ENCODE peak calls at places on chromosome 2, in ten cellular contexts. C is lower lobe of right lung; I is transverse colon; B is lower leg skin; A is endothelial cell of umbilical vein; S is psoas muscle; L is CD8-positive, alpha-beta T cell; D is colonic mucosa; R is spleen; P is prostate gland. Y is an unnamed sample.

GRCh38 chr2:120522151-120522751 is 176.3 kb downstream of the INHBB start:
- DNase-seq in R (peak), I (no peak), P (no peak), C (no peak), B (no peak), L (no peak), A (no peak), S (no peak), D (no peak), Y (no peak)

GRCh38 chr2:10680957-10681356 is 8.8 kb downstream of the NOL10 start:
- DNase-seq in L (no peak), C (no peak), B (no peak), P (no peak), D (no peak), I (no peak), A (no peak), R (no peak), S (no peak), Y (no peak)

GRCh38 chr2:239548491-239548890 is 147.7 kb upstream of the HDAC4 start:
- DNase-seq in P (no peak), C (no peak), B (no peak), L (peak), A (no peak), I (no peak), R (peak), S (no peak), D (no peak), Y (no peak)

GRCh38 chr2:30605184-30605583 is 158.1 kb downstream of the LCLAT1 start:
- DNase-seq in C (no peak), D (no peak), P (no peak), I (no peak), R (no peak), A (no peak), L (no peak), B (no peak), S (no peak), Y (no peak)

GRCh38 chr2:171939058-171939753 is 16.9 kb downstream of the HAT1 start:
- DNase-seq in R (no peak), D (no peak), B (no peak), A (no peak), I (no peak), C (no peak), S (no peak), P (no peak), L (no peak), Y (no peak)

GRCh38 chr2:25322313-25322712 is 19.4 kb downstream of the DNMT3A start:
- DNase-seq in D (no peak), S (peak), B (no peak), I (no peak), R (no peak), A (no peak), L (no peak), P (no peak), C (no peak), Y (no peak)

GRCh38 chr2:104318001-104318555 is 535.8 kb upstream of the POU3F3 start:
- DNase-seq in R (no peak), D (no peak), B (no peak), C (no peak), A (no peak), I (no peak), L (no peak), S (no peak), P (no peak), Y (no peak)

GRCh38 chr2:133777607-133778006 is 209.3 kb upstream of the NCKAP5 start:
- DNase-seq in S (no peak), P (peak), C (no peak), R (no peak), I (no peak), D (no peak), B (no peak), A (no peak), L (no peak), Y (no peak)

GRCh38 chr2:185471441-185471840 is 267.2 kb upstream of the FSIP2 start:
- DNase-seq in C (no peak), L (no peak), A (no peak), B (no peak), P (no peak), S (no peak), R (no peak), D (no peak), I (no peak), Y (no peak)

GRCh38 chr2:163348843-163349395 is 386.9 kb downstream of the FIGN start:
- DNase-seq in B (no peak), I (peak), R (no peak), S (no peak), D (peak), L (no peak), A (peak), P (no peak), C (no peak), Y (no peak)

GRCh38 chr2:201909348-201909747 is 103.0 kb downstream of the CDK15 start:
- DNase-seq in L (no peak), B (no peak), R (no peak), C (no peak), I (no peak), S (no peak), A (no peak), D (no peak), P (no peak), Y (no peak)

GRCh38 chr2:3458396-3459184 is 60.7 kb downstream of the ADI1 start:
- DNase-seq in S (no peak), B (no peak), D (no peak), R (no peak), A (no peak), L (no peak), I (no peak), C (no peak), P (no peak), Y (no peak)

GRCh38 chr2:25590921-25591505 is 82.4 kb downstream of the DTNB start:
- DNase-seq in L (no peak), C (no peak), I (no peak), P (no peak), S (no peak), R (no peak), D (no peak), B (no peak), A (no peak), Y (no peak)

GRCh38 chr2:239714116-239714515 is 311.0 kb downstream of the NDUFA10 start:
- DNase-seq in S (no peak), L (no peak), C (no peak), B (peak), D (no peak), A (no peak), R (peak), P (no peak), I (no peak), Y (peak)

GRCh38 chr2:17107131-17107530 is 411.1 kb downstream of the RAD51AP2 start:
- DNase-seq in C (no peak), B (no peak), L (no peak), A (no peak), I (no peak), S (no peak), P (no peak), D (no peak), R (no peak), Y (no peak)

GRCh38 chr2:231321021-231321420 is 74.5 kb upstream of the B3GNT7 start:
- DNase-seq in R (no peak), I (no peak), B (no peak), D (no peak), C (peak), A (no peak), L (no peak), P (no peak), S (peak), Y (peak)

GRCh38 chr2:7835693-7836680 is 845.9 kb upstream of the ID2 start:
- DNase-seq in A (no peak), L (no peak), S (no peak), I (no peak), C (no peak), P (no peak), D (no peak), R (no peak), B (no peak), Y (no peak)

GRCh38 chr2:151350579-151351195 is 6.7 kb upstream of the TNFAIP6 start:
- DNase-seq in L (no peak), C (no peak), I (no peak), S (no peak), B (no peak), A (peak), P (no peak), D (no peak), R (no peak), Y (no peak)

GRCh38 chr2:72278046-72278445 is 130.4 kb upstream of the CYP26B1 start:
- DNase-seq in S (no peak), A (peak), C (no peak), P (no peak), D (no peak), I (no peak), R (no peak), B (no peak), L (no peak), Y (no peak)

GRCh38 chr2:199524689-199525574 is 67.2 kb upstream of the SATB2 start:
- DNase-seq in R (no peak), C (no peak), S (no peak), A (no peak), D (no peak), P (no peak), L (no peak), B (no peak), I (no peak), Y (no peak)

GRCh38 chr2:110847651-110848050 is 115.3 kb downstream of the ACOXL start:
- DNase-seq in D (no peak), I (no peak), B (no peak), R (no peak), S (no peak), L (no peak), A (no peak), C (no peak), P (no peak), Y (no peak)

GRCh38 chr2:189204322-189204941 is 24.9 kb upstream of the COL5A2 start:
- DNase-seq in L (no peak), A (peak), S (no peak), I (no peak), P (no peak), B (no peak), R (no peak), C (no peak), D (no peak), Y (no peak)

GRCh38 chr2:158685646-158686045 is 109.5 kb upstream of the DAPL1 start:
- DNase-seq in D (no peak), A (no peak), B (no peak), I (no peak), S (no peak), C (no peak), P (no peak), L (no peak), R (no peak), Y (no peak)

GRCh38 chr2:11056614-11057013 is 98.7 kb upstream of the SLC66A3 start:
- DNase-seq in I (no peak), D (no peak), B (no peak), P (no peak), A (no peak), R (no peak), S (no peak), C (no peak), L (no peak), Y (no peak)

GRCh38 chr2:172038604-172039003 is 38.9 kb downstream of the METAP1D start:
- DNase-seq in S (no peak), A (no peak), I (no peak), B (no peak), C (no peak), D (no peak), L (no peak), P (no peak), R (no peak), Y (no peak)

GRCh38 chr2:70923378-70924015 is 12.2 kb upstream of the ATP6V1B1 start:
- DNase-seq in P (no peak), A (no peak), D (no peak), L (no peak), C (no peak), I (no peak), B (peak), S (peak), R (peak), Y (peak)

GRCh38 chr2:29105375-29105774 is 9.8 kb upstream of the CLIP4 start:
- DNase-seq in B (no peak), C (no peak), D (no peak), I (no peak), L (no peak), R (no peak), A (no peak), S (no peak), P (no peak), Y (no peak)

GRCh38 chr2:147425437-147426038 is 419.3 kb upstream of the ACVR2A start:
- DNase-seq in A (no peak), B (no peak), C (no peak), P (no peak), D (no peak), R (no peak), I (no peak), L (no peak), S (no peak), Y (no peak)

GRCh38 chr2:69340101-69340775 is 46.8 kb downstream of the GFPT1 start:
- DNase-seq in C (no peak), I (no peak), B (no peak), A (peak), R (no peak), S (no peak), P (no peak), D (no peak), L (no peak), Y (no peak)

GRCh38 chr2:72222829-72223564 is 75.3 kb upstream of the CYP26B1 start:
- DNase-seq in I (no peak), B (no peak), A (no peak), L (no peak), P (no peak), R (no peak), C (no peak), S (no peak), D (no peak), Y (no peak)

GRCh38 chr2:1727101-1727771 is 17.1 kb downstream of the PXDN start:
- DNase-seq in S (no peak), R (no peak), I (peak), L (no peak), B (peak), P (no peak), C (no peak), A (no peak), D (peak), Y (peak)

GRCh38 chr2:240981871-240982800 is 16.3 kb upstream of the SNED1 start:
- DNase-seq in D (no peak), I (peak), B (peak), L (no peak), P (no peak), C (peak), S (peak), A (no peak), R (peak), Y (no peak)

GRCh38 chr2:19673213-19673791 is 228.5 kb downstream of the TTC32 start:
- DNase-seq in S (no peak), D (no peak), A (no peak), B (no peak), L (no peak), C (no peak), P (no peak), I (no peak), R (no peak), Y (no peak)

GRCh38 chr2:209688388-209688787 is 83.2 kb upstream of the UNC80 start:
- DNase-seq in P (no peak), D (no peak), B (no peak), C (no peak), I (no peak), S (no peak), R (no peak), L (no peak), A (no peak), Y (no peak)

GRCh38 chr2:40300391-40300790 is 151.5 kb downstream of the SLC8A1 start:
- DNase-seq in B (no peak), R (no peak), D (no peak), C (no peak), S (no peak), A (no peak), I (no peak), P (no peak), L (no peak), Y (no peak)

GRCh38 chr2:182586426-182586825 is 129.6 kb upstream of the DNAJC10 start:
- DNase-seq in R (no peak), C (no peak), A (no peak), S (no peak), I (no peak), P (no peak), D (no peak), L (no peak), B (no peak), Y (no peak)

GRCh38 chr2:96916156-96917007 is 46.5 kb upstream of the SEMA4C start:
- DNase-seq in A (no peak), R (no peak), S (no peak), D (no peak), C (no peak), L (no peak), B (no peak), I (no peak), P (no peak), Y (no peak)
- TF ChIP-seq CTCF in A (no peak), R (peak), S (no peak), D (no peak), C (no peak), L (no peak), B (no peak), I (no peak), P (no peak), Y (no peak)

GRCh38 chr2:229714080-229714735 is at the start of gene DNER:
- DNase-seq in R (peak), C (peak), I (peak), P (peak), A (no peak), S (peak), L (peak), D (peak), B (no peak), Y (peak)

GRCh38 chr2:229715895-229716507 is 1.6 kb upstream of the DNER start:
- DNase-seq in C (no peak), P (no peak), D (peak), R (no peak), I (peak), A (peak), L (peak), B (no peak), S (no peak), Y (no peak)

GRCh38 chr2:229712125-229712524 is 2.2 kb downstream of the DNER start:
- DNase-seq in B (no peak), P (no peak), D (no peak), A (no peak), S (no peak), L (no peak), C (no peak), I (no peak), R (no peak), Y (no peak)

GRCh38 chr2:229714736-229715541 is 584 bp upstream of the DNER start:
- DNase-seq in C (peak), R (peak), L (peak), B (no peak), I (peak), S (peak), A (peak), P (peak), D (peak), Y (peak)

GRCh38 chr2:229713371-229714079 is 830 bp downstream of the DNER start:
- DNase-seq in I (no peak), B (no peak), D (no peak), C (no peak), P (no peak), S (no peak), A (no peak), R (no peak), L (peak), Y (peak)
- TF ChIP-seq CTCF in I (no peak), B (no peak), D (no peak), C (no peak), P (no peak), S (no peak), A (no peak), R (no peak), L (no peak), Y (no peak)

DNA sequence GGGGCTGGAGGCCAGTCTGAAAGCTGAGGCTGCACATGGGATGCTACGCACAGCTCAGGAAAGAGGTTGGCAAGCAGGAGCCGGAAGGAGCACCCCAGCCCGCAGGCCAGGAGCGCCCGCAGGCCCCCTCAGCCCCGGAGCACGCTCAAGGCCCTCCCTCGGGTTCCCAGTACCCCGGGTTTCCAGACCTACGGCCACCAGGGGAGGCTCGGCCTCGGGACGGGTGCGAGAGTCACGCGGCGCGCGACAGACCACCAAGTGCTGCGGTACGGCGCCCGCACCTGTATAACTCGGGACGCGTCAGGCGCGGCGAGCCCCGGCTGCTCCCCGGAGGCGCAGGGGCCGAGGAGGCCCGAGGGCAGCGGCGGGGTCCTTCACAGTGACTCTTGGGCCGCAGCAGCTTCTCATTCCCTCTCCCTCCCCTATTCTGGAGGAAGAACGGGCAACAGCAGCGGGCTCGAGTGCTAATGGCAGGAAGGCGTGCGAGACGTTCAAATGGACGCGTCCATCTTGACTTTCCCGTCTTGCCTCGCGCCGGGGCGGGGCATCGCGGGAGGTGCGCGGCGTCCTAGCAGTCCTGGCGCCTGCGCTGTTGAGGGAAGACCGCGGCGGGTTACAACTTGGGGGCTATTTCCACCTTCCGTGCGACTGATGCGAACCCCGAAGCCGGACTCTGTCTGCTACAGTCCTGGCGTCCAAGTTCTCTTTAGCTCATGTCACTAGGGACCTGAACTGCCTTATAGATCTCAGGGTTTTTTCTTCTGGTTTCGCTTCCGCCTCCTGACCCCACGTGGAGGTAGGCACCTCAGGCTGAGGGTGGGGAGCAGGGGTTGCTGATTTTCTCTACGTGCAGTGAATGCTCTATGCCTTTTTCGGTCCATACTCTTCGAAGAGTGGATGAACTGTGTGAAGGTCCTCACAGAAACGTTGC is at the start of gene ANAPC1:
- DNase-seq in P (peak), S (peak), L (peak), A (peak), B (peak), I (peak), D (peak), R (peak), C (peak), Y (peak)
- TF ChIP-seq CTCF in P (no peak), S (no peak), L (no peak), A (no peak), B (no peak), I (no peak), D (no peak), R (no peak), C (no peak), Y (no peak)

DNA sequence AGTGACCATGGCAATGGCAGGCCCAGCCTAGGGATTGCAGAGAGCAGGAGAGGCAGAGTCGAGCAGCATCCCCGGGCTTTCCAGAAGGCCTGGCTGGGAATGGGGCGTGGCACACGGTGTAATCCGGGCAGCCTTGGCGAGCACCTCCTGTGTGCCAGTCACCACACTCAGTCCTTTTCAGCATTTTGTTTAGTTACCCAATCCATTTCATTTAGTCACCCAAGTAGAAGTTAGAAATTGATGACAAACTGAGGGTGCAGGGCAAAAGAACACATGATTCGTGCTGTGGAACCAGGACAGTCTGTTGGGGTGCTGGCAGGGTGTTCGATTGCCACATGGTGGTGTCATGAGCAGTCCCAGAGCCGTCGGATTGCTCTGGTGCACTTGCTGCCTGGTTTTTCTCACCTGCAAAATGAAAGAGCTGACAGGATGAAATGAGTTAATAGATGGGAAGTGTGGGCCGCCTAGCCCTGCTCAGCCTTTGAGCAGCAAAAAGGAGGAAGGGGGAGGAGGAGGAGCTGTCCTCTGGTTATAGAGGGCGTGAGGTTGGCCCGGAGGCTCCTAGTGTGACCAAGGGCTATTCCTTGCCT is 299.4 kb downstream of the AGAP1 start:
- DNase-seq in C (no peak), I (no peak), S (no peak), B (no peak), L (no peak), A (peak), D (no peak), P (no peak), R (peak), Y (no peak)
- TF ChIP-seq CTCF in C (no peak), I (peak), S (peak), B (no peak), L (no peak), A (peak), D (no peak), P (no peak), R (no peak), Y (no peak)

Y was measured in stomach.